ENCODE peak calls at places on chromosomes 5 and 9, in seven cellular contexts. Y, S, T, C, N, B and G are unnamed samples.

GRCh38 chr5:85182344-85182743 is 797.7 kb upstream of the EDIL3 start:
- DNase-seq in Y (no peak), B (no peak), T (no peak), C (no peak), N (no peak), S (no peak), G (no peak)

GRCh38 chr5:88824141-88824540 is 58.8 kb downstream of the MEF2C start:
- DNase-seq in B (no peak), T (no peak), Y (no peak), C (no peak), S (no peak), N (no peak), G (no peak)

GRCh38 chr5:139298242-139298641 is 4.7 kb downstream of the MATR3 start:
- DNase-seq in N (no peak), B (no peak), T (no peak), C (peak; percentile 20), S (no peak), Y (no peak), G (no peak)

GRCh38 chr5:134103397-134103796 is 11.1 kb upstream of the TCF7 start:
- DNase-seq in T (no peak), Y (no peak), N (no peak), C (no peak), B (no peak), S (no peak), G (no peak)

GRCh38 chr5:165076686-165077085 is 1571.3 kb downstream of the MAT2B start:
- DNase-seq in N (no peak), Y (no peak), S (no peak), C (no peak), B (no peak), T (no peak), G (no peak)

GRCh38 chr5:133675376-133676154 is 63.2 kb upstream of the FSTL4 start:
- DNase-seq in N (no peak), C (no peak), Y (peak; percentile 72), S (no peak), T (peak; percentile 27), B (no peak), G (no peak)

GRCh38 chr9:94987731-94988130 is 261.2 kb downstream of the AOPEP start:
- DNase-seq in T (no peak), B (no peak), C (no peak), S (no peak), Y (no peak), N (no peak), G (no peak)

GRCh38 chr9:114448706-114449105 is 56.6 kb downstream of the WHRN start:
- DNase-seq in T (no peak), B (peak; percentile 18), C (no peak), Y (no peak), N (no peak), S (no peak), G (no peak)

GRCh38 chr5:120450910-120451309 is 13.2 kb upstream of the PRR16 start:
- DNase-seq in B (no peak), N (no peak), T (no peak), C (no peak), Y (no peak), S (no peak), G (no peak)

GRCh38 chr9:110452227-110452801 is 114.7 kb upstream of the TXNDC8 start:
- DNase-seq in B (peak; percentile 15), C (no peak), T (no peak), N (no peak), S (no peak), Y (no peak), G (no peak)

GRCh38 chr5:1008451-1009358 is at the start of gene NKD2:
- DNase-seq in B (no peak), Y (no peak), T (peak; percentile 67), S (peak; percentile 14), C (no peak), N (no peak), G (peak; percentile 1)

GRCh38 chr5:143237664-143238063 is 165.8 kb downstream of the NR3C1 start:
- DNase-seq in S (no peak), C (no peak), T (peak; percentile 25), N (no peak), B (no peak), Y (no peak), G (no peak)

GRCh38 chr5:172757394-172758010 is 13.5 kb downstream of the DUSP1 start:
- DNase-seq in N (no peak), S (no peak), C (no peak), Y (no peak), T (peak; percentile 54), B (no peak), G (no peak)

GRCh38 chr5:116032094-116032517 is at the start of gene ARL14EPL:
- DNase-seq in C (peak; percentile 78), Y (no peak), T (no peak), N (peak; percentile 99), B (peak; percentile 92), S (no peak), G (no peak)

GRCh38 chr9:88540364-88540763 is 5.4 kb downstream of the NXNL2 start:
- DNase-seq in S (no peak), N (no peak), B (no peak), C (no peak), T (no peak), Y (no peak), G (no peak)

GRCh38 chr9:88539246-88539645 is 4.3 kb downstream of the NXNL2 start:
- DNase-seq in S (no peak), C (no peak), T (no peak), B (no peak), N (no peak), Y (no peak), G (no peak)

GRCh38 chr9:88538311-88539085 is 3.5 kb downstream of the NXNL2 start:
- DNase-seq in S (no peak), C (no peak), N (no peak), Y (no peak), B (no peak), T (no peak), G (no peak)

GRCh38 chr9:88544245-88544644 is 9.3 kb downstream of the NXNL2 start:
- DNase-seq in T (no peak), B (no peak), S (no peak), Y (no peak), C (no peak), N (no peak), G (no peak)
- H3K27me3 ChIP-seq in T (no peaks in the 10 kb centered on the region), B (no peaks in the 10 kb centered on the region), S (no peaks in the 10 kb centered on the region), Y (no peaks in the 10 kb centered on the region), C (no peaks in the 10 kb centered on the region), N (no peaks in the 10 kb centered on the region), G (no peaks in the 10 kb centered on the region)

DNA sequence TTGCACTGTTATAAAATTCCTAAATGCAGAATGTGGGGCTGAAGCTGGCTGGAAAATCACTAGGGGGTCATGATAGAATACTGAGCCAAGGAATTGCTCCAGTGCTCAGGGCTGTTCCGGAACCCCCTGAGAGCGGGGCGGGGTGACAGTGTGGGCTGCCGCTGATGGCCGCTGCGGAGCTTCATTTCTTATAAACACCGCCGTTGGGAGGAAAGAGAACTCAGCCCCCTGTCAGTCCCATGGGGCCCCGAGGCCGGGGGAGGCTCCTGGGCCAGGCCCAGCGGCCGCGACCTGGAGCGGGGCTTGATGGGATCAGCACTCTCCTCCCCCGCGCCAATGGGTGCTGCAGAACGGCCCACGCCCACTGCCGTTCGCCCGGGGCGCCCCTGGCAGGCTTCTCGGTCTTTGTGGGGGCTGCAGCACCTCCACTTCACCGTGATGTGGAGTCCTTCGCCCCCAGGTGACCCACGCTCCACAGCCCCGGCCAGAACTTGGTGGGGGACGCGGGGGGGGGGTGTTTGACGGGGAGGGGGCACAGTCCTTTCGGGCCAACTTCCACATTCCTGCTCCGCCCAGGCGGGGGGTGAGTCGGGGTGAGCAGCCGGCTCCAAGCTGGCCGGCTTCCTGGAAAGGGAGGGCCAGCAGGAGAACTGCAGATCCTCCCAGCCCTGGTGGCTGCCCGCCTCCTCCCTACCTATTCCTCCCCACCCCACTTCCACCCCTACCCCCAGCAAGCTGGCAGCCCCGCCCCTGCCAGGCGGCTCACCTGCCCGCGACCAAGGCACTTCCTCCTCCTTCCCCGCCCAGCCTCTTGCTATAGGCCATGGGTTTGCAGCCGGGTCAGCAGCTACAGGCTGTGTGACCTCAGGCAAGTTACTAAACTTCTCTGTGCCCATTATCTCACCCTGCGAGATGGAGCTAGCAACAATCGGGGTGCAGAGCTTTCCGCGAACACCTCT is 5.4 kb upstream of the IRF1 start:
- DNase-seq in Y (peak; percentile 97), C (peak; percentile 98), N (peak; percentile 87), B (peak; percentile 82), T (peak; percentile 94), S (peak; percentile 93), G (peak; percentile 97)
- TF ChIP-seq POLR2A in Y (no peak), C (peak; percentile 37), N (no peak), B (no peak), T (peak; percentile 4), S (peak; percentile 20), G (peak; percentile 26)

GRCh38 chr9:38041564-38042267 is 27.3 kb downstream of the SHB start:
- DNase-seq in C (no peak), N (no peak), S (no peak), B (no peak), Y (no peak), T (no peak), G (no peak)
- H3K4me3 ChIP-seq in C (no peak overlapping the region), N (no peak overlapping the region), S (no peak overlapping the region), B (no peak overlapping the region), Y (no peak overlapping the region), T (no peak overlapping the region), G (no peak overlapping the region)

GRCh38 chr5:150166193-150167162 is at the start of gene CDX1:
- DNase-seq in Y (no peak), C (no peak), S (no peak), T (no peak), N (no peak), B (no peak), G (no peak)

GRCh38 chr5:150164640-150165039 is 1.9 kb upstream of the CDX1 start:
- DNase-seq in B (peak; percentile 25), C (no peak), Y (no peak), S (no peak), T (peak; percentile 88), N (no peak), G (peak; percentile 77)

GRCh38 chr5:150167163-150167798 is 703 bp downstream of the CDX1 start:
- DNase-seq in C (no peak), T (no peak), B (no peak), N (no peak), Y (no peak), S (no peak), G (no peak)

GRCh38 chr5:150168864-150169263 is 2.3 kb downstream of the CDX1 start:
- DNase-seq in C (no peak), N (no peak), T (no peak), Y (no peak), B (no peak), S (no peak), G (no peak)

DNA sequence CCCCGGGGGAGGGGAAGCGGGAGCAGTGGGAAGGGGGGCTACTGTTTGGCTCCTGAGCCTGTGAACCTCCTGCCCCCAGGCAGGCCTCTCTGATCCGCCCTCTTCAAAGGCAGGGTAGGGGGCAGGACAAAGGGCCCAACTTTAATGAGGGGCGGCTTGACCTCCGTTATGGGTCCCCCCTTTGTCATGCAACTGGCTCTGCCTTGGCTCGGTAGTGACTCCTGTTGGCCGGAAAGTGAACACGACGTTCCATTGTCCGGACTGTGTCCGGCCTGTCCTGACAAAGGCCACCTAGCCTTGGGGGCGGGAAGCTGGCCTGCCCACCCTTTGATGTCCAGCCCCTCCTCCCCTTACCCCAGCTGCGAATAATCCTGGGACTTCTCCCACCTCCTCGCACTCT is 1.3 kb downstream of the CDX1 start:
- DNase-seq in S (no peak), C (no peak), N (no peak), Y (no peak), B (no peak), T (no peak), G (peak; percentile 68)
- H3K27me3 ChIP-seq in S (no peaks in the 10 kb centered on the region), C (peaks cover 14% of the 10 kb centered on the region), N (peaks cover 9% of the 10 kb centered on the region), Y (no peaks in the 10 kb centered on the region), B (peaks cover 24% of the 10 kb centered on the region), T (peaks cover 7% of the 10 kb centered on the region), G (no peaks in the 10 kb centered on the region)